ENCODE peak calls at places on chromosomes 4 and X, in ten cellular contexts. L is H1, G is A549, X is tibial nerve, T is upper lobe of left lung, A is suprapubic skin, P is esophagus muscularis mucosa, O is transverse colon, I is ovary, Y is SK-N-SH. D is an unnamed sample.

GRCh38 chrX:109553862-109554261 is 17.2 kb downstream of the NXT2 start:
- DNase-seq in P (no peak), O (no peak), G (no peak), L (no peak), I (no peak), A (no peak), T (no peak), X (no peak), Y (no peak), D (no peak)

GRCh38 chr4:74934016-74934821 is 1.3 kb downstream of the PARM1 start:
- DNase-seq in L (no peak), P (no peak), T (peak), O (peak), I (peak), A (no peak), X (no peak), Y (peak), G (no peak), D (peak)

GRCh38 chrX:120761810-120762209 is 113.9 kb downstream of the CT47B1 start:
- DNase-seq in T (no peak), A (no peak), G (no peak), L (no peak), P (no peak), O (no peak), X (no peak), Y (no peak), I (no peak), D (no peak)

GRCh38 chr4:156968479-156968984 is 3.1 kb downstream of the PDGFC start:
- DNase-seq in A (no peak), Y (peak), G (peak), L (no peak), P (no peak), O (peak), X (peak), I (peak), T (peak), D (peak)

GRCh38 chr4:28001698-28002097 is 1141.1 kb downstream of the STIM2 start:
- DNase-seq in G (no peak), T (no peak), A (no peak), Y (no peak), P (no peak), L (no peak), I (no peak), X (no peak), O (no peak), D (no peak)

GRCh38 chr4:166309286-166309685 is 436.2 kb downstream of the TLL1 start:
- DNase-seq in A (no peak), G (no peak), O (no peak), I (no peak), X (no peak), T (no peak), P (no peak), Y (no peak), L (no peak), D (no peak)

GRCh38 chr4:142901166-142901662 is 55.1 kb upstream of the INPP4B start:
- DNase-seq in I (no peak), T (no peak), P (no peak), X (no peak), G (no peak), L (no peak), A (no peak), Y (no peak), O (no peak), D (no peak)

GRCh38 chrX:154352012-154352401 is 22.4 kb downstream of the FLNA start:
- DNase-seq in Y (no peak), O (peak), I (no peak), X (no peak), A (no peak), G (no peak), P (no peak), T (no peak), L (no peak), D (no peak)

GRCh38 chrX:53430231-53430630 is 3.9 kb downstream of the HSD17B10 start:
- DNase-seq in Y (no peak), X (no peak), O (no peak), I (no peak), A (no peak), T (no peak), G (no peak), P (no peak), L (no peak), D (no peak)

GRCh38 chr4:134201216-134202098 is at the start of gene PABPC4L:
- DNase-seq in L (peak), O (no peak), G (peak), Y (no peak), X (no peak), I (peak), A (no peak), T (peak), P (no peak), D (no peak)

GRCh38 chr4:55912249-55912648 is 36.5 kb upstream of the CEP135 start:
- DNase-seq in I (no peak), Y (no peak), G (no peak), T (no peak), P (no peak), X (no peak), A (no peak), L (no peak), O (no peak), D (no peak)

GRCh38 chr4:153758136-153758535 is 1.7 kb downstream of the RNF175 start:
- DNase-seq in T (no peak), I (no peak), X (no peak), G (no peak), Y (no peak), P (no peak), A (no peak), L (no peak), O (no peak), D (no peak)

GRCh38 chr4:143199503-143199902 is 14.8 kb downstream of the USP38 start:
- DNase-seq in A (no peak), G (no peak), P (no peak), O (no peak), X (no peak), Y (no peak), I (no peak), L (no peak), T (no peak), D (no peak)

GRCh38 chr4:161936625-161937133 is 227.1 kb downstream of the FSTL5 start:
- DNase-seq in G (peak), I (no peak), T (no peak), Y (peak), L (no peak), A (no peak), X (no peak), O (no peak), P (no peak), D (no peak)

GRCh38 chrX:35380808-35381700 is 417.1 kb upstream of the MAGEB16 start:
- DNase-seq in L (no peak), T (no peak), G (peak), I (no peak), A (no peak), O (no peak), X (no peak), Y (peak), P (no peak), D (no peak)

GRCh38 chr4:109721033-109721432 is 8.8 kb downstream of the PLA2G12A start:
- DNase-seq in O (no peak), L (no peak), X (no peak), P (no peak), A (no peak), G (peak), Y (no peak), T (no peak), I (no peak), D (no peak)

GRCh38 chr4:144421839-144422565 is 224.0 kb upstream of the HHIP start:
- DNase-seq in T (no peak), L (no peak), I (no peak), Y (no peak), X (no peak), P (no peak), G (no peak), O (no peak), A (no peak), D (no peak)

GRCh38 chr4:100981447-100982204 is 365.7 kb downstream of the PPP3CA start:
- DNase-seq in O (no peak), A (no peak), T (peak), I (no peak), P (no peak), L (no peak), G (no peak), X (no peak), Y (no peak), D (no peak)

GRCh38 chr4:89021678-89022077 is 35.3 kb downstream of the FAM13A start:
- DNase-seq in P (no peak), X (no peak), I (no peak), G (no peak), T (no peak), O (no peak), A (no peak), Y (no peak), L (no peak), D (no peak)

GRCh38 chr4:164596318-164596878 is 157.5 kb upstream of the SMIM31 start:
- DNase-seq in G (no peak), O (no peak), T (no peak), Y (no peak), X (no peak), L (no peak), I (no peak), P (no peak), A (no peak), D (no peak)

GRCh38 chr4:151712777-151713176 is 48.0 kb downstream of the GATB start:
- DNase-seq in L (no peak), G (no peak), P (no peak), T (no peak), I (no peak), X (no peak), O (no peak), A (no peak), Y (no peak), D (no peak)

GRCh38 chr4:54296548-54297203 is 67.6 kb downstream of the PDGFRA start:
- DNase-seq in L (no peak), X (no peak), T (no peak), G (no peak), O (no peak), P (no peak), Y (no peak), A (no peak), I (no peak), D (no peak)

GRCh38 chr4:95170176-95170575 is 378.6 kb downstream of the UNC5C start:
- DNase-seq in I (no peak), O (no peak), A (no peak), G (no peak), T (no peak), Y (no peak), L (no peak), X (no peak), P (peak), D (no peak)

GRCh38 chrX:53330331-53330730 is 48.9 kb upstream of the IQSEC2 start:
- DNase-seq in X (no peak), I (no peak), Y (no peak), P (no peak), G (no peak), L (no peak), T (no peak), A (no peak), O (no peak), D (no peak)

GRCh38 chr4:148043990-148044645 is 312.2 kb downstream of the ARHGAP10 start:
- DNase-seq in T (no peak), P (no peak), X (no peak), L (no peak), I (no peak), A (no peak), Y (no peak), G (no peak), O (no peak), D (no peak)
- TF ChIP-seq EP300 in T (no peak), P (no peak), X (no peak), L (no peak), I (no peak), A (no peak), Y (no peak), G (no peak), O (no peak), D (no peak)

DNA sequence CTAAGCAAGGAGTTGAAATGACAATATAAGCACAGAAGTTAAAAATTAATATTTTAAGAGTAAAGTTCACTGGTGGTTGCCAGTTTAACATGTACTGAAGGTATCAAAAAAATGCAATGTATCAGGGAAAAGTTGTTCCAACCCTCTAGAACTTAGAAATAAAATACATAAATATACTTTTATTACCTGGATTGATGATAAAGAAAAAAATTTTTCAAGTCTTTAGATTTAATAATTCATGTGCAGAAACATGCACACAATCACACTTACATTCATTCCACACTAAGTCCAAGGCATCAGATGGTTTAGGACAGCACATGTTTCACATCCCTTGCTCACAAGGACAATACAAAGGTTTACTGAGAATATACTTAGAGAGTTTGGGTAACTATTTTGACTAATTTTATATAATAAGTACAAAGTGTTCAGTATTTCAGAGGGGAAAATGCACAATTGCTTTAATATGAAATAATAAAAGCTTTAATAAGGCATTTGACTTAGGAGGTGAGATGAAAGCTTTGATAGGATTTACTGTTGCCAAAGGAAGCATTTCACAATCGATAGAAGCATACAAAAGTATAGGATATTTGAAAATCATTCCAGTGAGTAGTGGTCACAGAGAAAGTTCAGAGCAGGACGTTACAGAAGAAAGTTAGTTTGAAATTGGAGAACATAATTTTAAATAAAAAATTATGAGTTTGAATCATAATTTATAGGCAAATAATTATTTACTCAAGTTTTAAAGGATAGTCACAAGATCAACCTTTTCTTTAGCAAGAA is 392 bp upstream of the UGT2A3 start:
- DNase-seq in Y (no peak), P (no peak), O (no peak), X (no peak), I (no peak), L (no peak), A (no peak), T (no peak), G (no peak), D (no peak)
- H3K4me3 ChIP-seq in Y (no peak), P (no peak), O (no peak), X (no peak), I (no peak), L (no peak), A (no peak), T (no peak), G (no peak), D (no peak)

GRCh38 chr4:48114396-48114795 is 19.7 kb downstream of the TXK start:
- DNase-seq in X (no peak), Y (no peak), I (no peak), L (no peak), T (no peak), A (no peak), G (no peak), O (no peak), P (no peak), D (no peak)
- TF ChIP-seq EP300 in X (no peak), Y (no peak), I (no peak), L (no peak), T (no peak), A (no peak), G (no peak), O (no peak), P (no peak), D (no peak)

GRCh38 chrX:2193273-2193592 is 307.5 kb downstream of the DHRSX start:
- DNase-seq in X (no peak), L (no peak), P (no peak), T (no peak), A (no peak), I (no peak), G (no peak), O (no peak), Y (no peak), D (no peak)
- H3K4me3 ChIP-seq in X (no peak), L (no peak), P (no peak), T (no peak), A (no peak), I (no peak), G (no peak), O (no peak), Y (no peak), D (no peak)

DNA sequence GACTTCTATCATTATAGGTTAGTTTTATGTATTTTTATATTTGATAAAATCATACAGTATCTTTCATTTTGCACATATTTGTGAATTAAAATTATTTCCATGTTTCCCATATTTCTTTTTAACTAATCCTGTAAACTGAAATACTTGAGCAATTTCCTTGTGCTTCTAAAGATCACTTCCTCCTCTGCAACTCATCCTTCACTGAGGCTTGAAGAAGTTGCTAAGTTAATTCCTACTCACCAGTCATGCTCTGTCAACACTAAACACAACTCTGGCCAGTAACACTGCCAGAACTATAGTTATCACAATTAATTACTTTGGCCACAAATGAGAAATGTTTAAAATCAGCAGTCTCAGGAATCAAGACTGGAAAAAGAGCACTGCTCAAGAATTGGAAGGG is 6.7 kb downstream of the SPATA4 start:
- DNase-seq in Y (no peak), P (no peak), I (no peak), X (no peak), T (no peak), G (no peak), O (no peak), A (no peak), L (no peak), D (no peak)
- TF ChIP-seq EP300 in Y (no peak), P (no peak), I (no peak), X (no peak), T (no peak), G (no peak), O (no peak), A (no peak), L (no peak), D (no peak)

GRCh38 chrX:125203737-125204578 is 115.7 kb upstream of the TEX13C start:
- DNase-seq in A (peak), G (no peak), L (no peak), T (no peak), P (no peak), X (no peak), I (no peak), Y (peak), O (no peak), D (no peak)
- H3K4me3 ChIP-seq in A (peak), G (peak), L (peak), T (peak), P (peak), X (peak), I (peak), Y (no peak), O (peak), D (peak)